ENCODE peak calls at places on chromosomes 2 and 18, in seven cellular contexts. B, M, R, H, W, F and Y are unnamed samples.
A peak's percentile ranks its signal among the peaks of the same experiment; 100 is the strongest.

GRCh38 chr2:70425682-70426301 is 123.9 kb upstream of the FAM136A start:
- DNase-seq in B (no peak), M (no peak), R (no peak), H (no peak), W (no peak), F (no peak), Y (peak; percentile 21)

GRCh38 chr2:223315813-223316212 is 263.8 kb downstream of the KCNE4 start:
- DNase-seq in B (peak; percentile 66), M (no peak), R (no peak), H (no peak), W (peak; percentile 63), F (no peak), Y (no peak)

GRCh38 chr2:107383706-107384105 is 443.0 kb upstream of the RGPD4 start:
- DNase-seq in B (no peak), M (no peak), R (no peak), H (no peak), W (no peak), F (no peak), Y (no peak)

GRCh38 chr2:142689206-142689605 is 188.3 kb upstream of the KYNU start:
- DNase-seq in B (no peak), M (no peak), R (no peak), H (no peak), W (no peak), F (no peak), Y (no peak)

GRCh38 chr18:10152475-10152874 is 238.7 kb downstream of the VAPA start:
- DNase-seq in B (no peak), M (no peak), R (no peak), H (no peak), W (no peak), F (no peak), Y (no peak)

GRCh38 chr2:97740590-97741182 is 27.3 kb downstream of the ZAP70 start:
- DNase-seq in B (peak; percentile 52), M (peak; percentile 59), R (peak; percentile 41), H (no peak), W (no peak), F (peak; percentile 52), Y (peak; percentile 91)

GRCh38 chr2:27647289-27647688 is 16.1 kb downstream of the SUPT7L start:
- DNase-seq in B (peak; percentile 46), M (no peak), R (no peak), H (no peak), W (no peak), F (no peak), Y (no peak)

GRCh38 chr2:28129955-28130695 is 239.6 kb downstream of the BABAM2 start:
- DNase-seq in B (peak; percentile 52), M (no peak), R (peak; percentile 15), H (no peak), W (peak; percentile 85), F (no peak), Y (no peak)

GRCh38 chr2:239267411-239267941 is 133.3 kb downstream of the HDAC4 start:
- DNase-seq in B (peak; percentile 76), M (peak; percentile 83), R (peak; percentile 91), H (no peak), W (peak; percentile 87), F (peak; percentile 80), Y (no peak)

GRCh38 chr18:36375118-36375517 is 77.6 kb downstream of the FHOD3 start:
- DNase-seq in B (no peak), M (no peak), R (no peak), H (no peak), W (no peak), F (no peak), Y (no peak)

GRCh38 chr2:197108758-197109157 is 182.3 kb upstream of the PGAP1 start:
- DNase-seq in B (peak; percentile 95), M (peak; percentile 61), R (peak; percentile 87), H (peak; percentile 88), W (peak; percentile 82), F (peak; percentile 29), Y (no peak)

GRCh38 chr18:38497281-38497680 is 931.7 kb upstream of the CELF4 start:
- DNase-seq in B (no peak), M (no peak), R (no peak), H (no peak), W (no peak), F (no peak), Y (no peak)

GRCh38 chr2:214265991-214266489 is 144.8 kb upstream of the VWC2L start:
- DNase-seq in B (no peak), M (no peak), R (no peak), H (no peak), W (peak; percentile 60), F (no peak), Y (no peak)

DNA sequence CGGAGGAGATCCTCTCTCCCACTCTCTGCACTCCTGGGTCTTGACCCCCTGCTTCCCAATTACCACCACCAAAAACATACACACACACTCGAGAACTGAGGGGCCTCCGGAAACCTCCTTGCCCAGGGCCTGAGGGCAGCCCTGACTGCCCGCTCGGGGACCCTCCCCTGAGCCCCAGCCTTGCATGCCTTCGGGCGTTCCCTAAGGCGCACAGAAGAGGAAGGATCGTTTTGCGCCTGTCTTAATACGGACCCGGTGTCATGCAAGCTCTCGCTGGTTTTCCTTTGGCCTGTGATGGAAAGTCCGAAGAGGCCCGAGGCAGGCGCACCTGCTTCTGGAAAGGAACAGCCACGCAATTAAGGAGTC is 19.8 kb downstream of the POU3F3 start:
- DNase-seq in B (no peak), M (no peak), R (no peak), H (no peak), W (no peak), F (no peak), Y (no peak)
- H3K4me3 ChIP-seq in B (no peak overlapping the region), M (no peak overlapping the region), R (no peak overlapping the region), H (peak overlapping the region; percentile 58), W (peak overlapping the region; percentile 66), F (peak overlapping the region; percentile 54), Y (no peak overlapping the region)

DNA sequence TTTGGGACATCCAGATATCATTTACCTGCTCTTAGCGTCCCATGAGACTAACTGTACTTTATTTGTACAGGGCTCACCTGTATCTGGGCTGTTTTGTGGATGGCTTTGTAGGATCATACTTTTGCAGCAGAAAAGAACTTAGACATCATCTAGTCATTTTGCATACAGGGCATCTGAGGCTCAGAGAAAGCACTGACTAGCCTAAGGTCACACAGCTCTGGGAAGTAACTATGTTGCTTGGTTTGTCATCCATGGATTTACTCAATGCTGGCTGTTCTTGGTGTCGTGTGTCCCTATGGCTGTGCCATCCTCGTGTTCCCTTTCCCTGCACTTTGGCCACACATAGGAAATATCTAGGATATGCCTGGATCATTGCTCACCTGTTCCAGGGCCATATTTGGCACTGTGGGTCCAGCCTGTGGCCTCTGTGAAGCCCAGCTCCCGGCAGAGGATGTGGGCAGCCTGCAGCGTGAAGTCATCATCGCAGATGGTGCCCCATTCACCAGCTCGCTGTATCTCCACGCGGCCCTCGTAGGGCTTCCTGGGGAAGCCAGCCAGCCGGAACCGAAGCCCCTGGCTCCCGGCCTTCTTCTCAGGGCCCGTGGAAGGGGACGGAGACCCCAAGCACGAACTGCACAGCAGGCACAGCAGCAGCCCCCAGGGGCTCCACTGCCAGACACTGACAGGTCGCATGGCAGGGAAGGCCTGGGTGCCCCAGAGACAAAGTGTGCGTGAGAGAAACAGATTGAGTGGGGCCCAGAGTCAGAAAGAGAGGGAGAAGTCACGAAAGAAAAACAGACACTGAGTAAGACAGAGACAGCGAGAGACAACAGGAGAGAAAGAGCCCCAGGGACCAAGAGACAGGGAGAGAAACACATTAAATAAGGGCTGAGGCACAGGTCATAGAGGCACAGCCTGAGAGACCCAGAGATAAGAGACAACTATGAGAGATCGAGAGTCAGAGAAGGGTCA is 1.5 kb downstream of the LOXL3 start:
- DNase-seq in B (no peak), M (no peak), R (no peak), H (no peak), W (no peak), F (no peak), Y (no peak)
- H3K4me3 ChIP-seq in B (peak overlapping the region; percentile 98), M (no peak overlapping the region), R (peak overlapping the region; percentile 53), H (peak overlapping the region; percentile 93), W (peak overlapping the region; percentile 85), F (no peak overlapping the region), Y (no peak overlapping the region)

DNA sequence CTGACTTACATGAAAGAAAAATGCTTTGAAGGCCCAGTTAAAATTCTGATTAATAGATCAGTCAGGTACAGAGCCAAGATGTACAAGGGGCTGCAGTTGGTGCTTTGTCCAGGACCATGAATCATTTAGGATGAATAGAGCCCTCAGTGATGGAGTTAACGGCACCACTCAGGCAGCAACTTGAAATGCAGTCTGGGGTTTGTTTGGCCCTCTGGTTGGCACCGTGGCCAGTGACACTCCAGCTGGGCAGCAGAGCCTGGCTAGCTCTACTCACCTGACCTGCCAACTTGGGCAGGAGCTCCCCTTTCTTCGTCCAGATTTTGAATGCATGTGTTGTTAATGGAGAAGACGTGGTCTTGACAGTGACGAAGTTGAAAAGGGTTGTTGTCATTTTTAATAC is 493.0 kb upstream of the ACVR2A start:
- DNase-seq in B (no peak), M (peak; percentile 17), R (no peak), H (no peak), W (no peak), F (no peak), Y (no peak)
- H3K4me3 ChIP-seq in B (no peak overlapping the region), M (no peak overlapping the region), R (no peak overlapping the region), H (no peak overlapping the region), W (no peak overlapping the region), F (no peak overlapping the region), Y (no peak overlapping the region)

DNA sequence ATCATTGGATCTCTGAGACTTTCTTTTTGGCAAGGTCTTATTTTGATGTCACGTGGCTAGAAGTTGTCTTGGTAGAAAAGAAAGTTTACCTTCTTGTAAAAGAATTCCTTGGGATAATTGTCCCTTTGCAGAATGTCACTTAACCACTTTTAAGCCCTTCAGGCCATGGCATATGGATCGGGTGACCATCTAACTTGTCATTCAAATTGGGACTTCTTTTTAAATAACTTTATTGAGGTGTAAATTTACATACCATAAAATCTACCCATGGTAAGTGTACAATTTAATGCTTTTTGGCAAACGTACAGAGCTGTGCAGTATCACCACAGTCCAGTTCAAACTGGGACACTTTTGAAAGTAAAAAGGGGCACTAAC is 24.6 kb downstream of the ARMC9 start:
- DNase-seq in B (no peak), M (no peak), R (no peak), H (no peak), W (no peak), F (no peak), Y (no peak)
- H3K4me3 ChIP-seq in B (no peak overlapping the region), M (no peak overlapping the region), R (no peak overlapping the region), H (no peak overlapping the region), W (no peak overlapping the region), F (no peak overlapping the region), Y (no peak overlapping the region)

GRCh38 chr18:26307161-26307773 is 81.0 kb downstream of the TAF4B start:
- DNase-seq in B (peak; percentile 72), M (peak; percentile 28), R (peak; percentile 78), H (peak; percentile 17), W (peak; percentile 26), F (no peak), Y (peak; percentile 29)
- H3K4me3 ChIP-seq in B (no peak overlapping the region), M (no peak overlapping the region), R (no peak overlapping the region), H (no peak overlapping the region), W (no peak overlapping the region), F (no peak overlapping the region), Y (no peak overlapping the region)

DNA sequence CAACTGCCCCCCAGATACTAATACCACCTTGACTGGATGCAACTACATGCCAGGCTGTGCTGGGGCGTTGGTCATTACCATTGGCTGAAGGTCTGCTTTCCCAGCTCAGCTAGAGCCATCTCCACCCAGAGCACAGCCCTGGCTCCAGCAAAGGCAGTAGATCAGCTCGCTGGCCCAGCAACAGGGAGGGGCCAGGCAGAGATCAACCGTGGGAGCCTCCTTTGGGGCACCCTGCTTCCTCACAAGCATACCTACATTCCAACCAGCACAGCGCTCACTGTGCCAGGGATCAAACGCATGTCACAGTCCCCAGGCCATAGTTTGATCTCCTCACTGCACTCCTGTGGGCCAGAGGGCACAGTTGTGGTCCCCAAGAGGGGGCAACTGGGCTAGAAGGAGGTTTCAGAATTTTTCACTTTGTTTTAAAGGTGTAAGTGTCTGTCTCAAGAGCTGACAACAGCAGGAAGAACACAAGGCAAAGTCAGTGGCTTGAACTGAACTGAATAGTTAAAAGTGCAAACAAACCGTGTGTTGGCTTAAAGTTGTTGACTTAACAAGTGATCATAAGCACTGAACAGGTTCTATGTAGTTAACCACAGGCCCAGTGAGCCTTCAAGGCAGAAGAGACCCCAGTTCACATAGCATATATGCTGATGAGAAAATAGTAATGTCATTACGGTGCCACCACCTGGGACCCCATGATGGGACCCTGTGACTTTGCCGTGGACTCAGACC is 70.1 kb upstream of the BZW1 start:
- DNase-seq in B (no peak), M (no peak), R (no peak), H (no peak), W (no peak), F (peak; percentile 65), Y (no peak)
- H3K4me3 ChIP-seq in B (no peak overlapping the region), M (no peak overlapping the region), R (no peak overlapping the region), H (no peak overlapping the region), W (no peak overlapping the region), F (no peak overlapping the region), Y (no peak overlapping the region)